ENCODE peak calls at places on chromosome X, in seven cellular contexts. M is HCT116, J is neural progenitor cell, S is OCI-LY7, P is GM23338, T is PC-3, B is hepatocyte. L is an unnamed sample.

GRCh38 chrX:105821471-105822081 is 763 bp upstream of the NRK start:
- DNase-seq in S (no peak), B (peak), P (peak), T (peak), J (peak), M (no peak), L (no peak)

GRCh38 chrX:8191022-8191421 is 20.0 kb upstream of the VCX2 start:
- DNase-seq in M (no peak), B (peak), T (peak), J (no peak), S (no peak), P (no peak), L (no peak)

GRCh38 chrX:54064564-54064963 is 20.3 kb upstream of the PHF8 start:
- DNase-seq in P (no peak), J (no peak), S (no peak), M (no peak), B (no peak), T (peak), L (no peak)

GRCh38 chrX:9312922-9313867 is 151.7 kb upstream of the TBL1X start:
- DNase-seq in P (peak), B (peak), M (peak), S (peak), J (no peak), T (peak), L (no peak)

GRCh38 chrX:72644946-72645345 is 69.2 kb downstream of the PHKA1 start:
- DNase-seq in T (no peak), B (no peak), P (no peak), M (no peak), S (no peak), J (no peak), L (no peak)

GRCh38 chrX:69277961-69278795 is 112.9 kb upstream of the PJA1 start:
- DNase-seq in J (peak), M (no peak), B (no peak), P (peak), T (no peak), S (no peak), L (no peak)

GRCh38 chrX:103369479-103369878 is 6.9 kb upstream of the BEX3 start:
- DNase-seq in T (no peak), J (no peak), M (no peak), S (no peak), P (no peak), B (no peak), L (no peak)

GRCh38 chrX:117990438-117990837 is 126.2 kb downstream of the KLHL13 start:
- DNase-seq in M (no peak), B (no peak), J (no peak), P (no peak), S (no peak), T (no peak), L (no peak)

DNA sequence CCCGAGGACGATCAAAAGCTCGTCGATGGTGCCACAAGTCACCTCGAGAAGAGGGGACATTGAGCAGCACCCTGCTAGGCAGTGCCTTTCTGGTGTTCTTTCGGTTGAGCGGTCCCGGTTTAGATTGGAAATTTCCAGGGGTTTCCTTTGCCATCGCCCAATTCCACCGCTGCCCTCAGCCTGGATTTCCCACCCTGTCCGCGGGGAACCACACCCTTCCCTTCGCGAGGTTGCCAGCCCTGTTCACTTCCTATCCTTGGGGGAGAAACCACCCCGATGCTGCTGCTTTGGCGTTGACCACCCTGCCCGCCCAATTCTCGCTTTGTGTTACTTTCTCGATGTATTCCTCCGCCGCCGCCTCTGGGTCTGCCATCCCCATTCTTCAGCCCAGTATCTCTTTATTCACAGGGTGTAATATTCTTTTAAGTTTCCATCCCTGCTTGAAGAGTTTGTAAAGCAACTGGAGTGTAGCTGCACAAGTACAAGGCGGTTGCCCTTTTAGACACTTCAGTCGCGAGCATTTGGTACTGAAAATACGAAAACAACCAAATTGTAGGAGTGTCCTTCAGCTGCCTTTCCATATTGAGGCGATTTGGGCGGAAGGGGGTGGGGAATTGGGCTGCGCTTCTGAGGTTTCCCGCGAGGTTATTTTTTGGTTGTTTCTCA is 1.1 kb downstream of the OGT start:
- DNase-seq in B (peak), J (peak), P (peak), T (peak), S (peak), M (no peak), L (peak)
- H2AFZ ChIP-seq in B (peak), J (no peak), P (no peak), T (no peak), S (no peak), M (no peak), L (no peak)

GRCh38 chrX:85031505-85031904 is 27.8 kb downstream of the APOOL start:
- DNase-seq in T (no peak), J (no peak), P (no peak), S (no peak), M (no peak), B (no peak), L (no peak)

DNA sequence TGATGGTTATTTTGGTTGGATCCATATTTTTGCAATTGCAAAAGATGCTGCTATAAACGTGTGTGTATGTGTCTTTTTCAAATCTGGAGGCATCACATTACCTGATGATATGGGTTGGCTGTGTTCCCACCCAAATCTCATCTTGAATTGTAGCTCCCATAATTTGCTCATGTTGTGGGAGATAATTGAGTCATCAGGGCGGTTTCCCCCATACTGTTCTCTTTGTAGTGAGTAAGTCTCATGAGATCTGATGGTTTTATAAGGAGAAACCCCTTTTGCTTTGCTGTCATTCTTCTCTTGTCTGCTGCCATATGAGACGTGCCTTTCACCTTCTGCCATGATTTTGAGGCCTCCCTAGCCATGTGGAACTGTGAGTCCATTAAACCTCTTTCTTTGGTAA is 33.4 kb downstream of the APOOL start:
- DNase-seq in B (no peak), P (no peak), J (no peak), M (no peak), S (no peak), T (no peak), L (no peak)
- TF ChIP-seq EZH2phosphoT487 in B (no peak), P (no peak), J (no peak), M (no peak), S (no peak), T (no peak), L (no peak)

DNA sequence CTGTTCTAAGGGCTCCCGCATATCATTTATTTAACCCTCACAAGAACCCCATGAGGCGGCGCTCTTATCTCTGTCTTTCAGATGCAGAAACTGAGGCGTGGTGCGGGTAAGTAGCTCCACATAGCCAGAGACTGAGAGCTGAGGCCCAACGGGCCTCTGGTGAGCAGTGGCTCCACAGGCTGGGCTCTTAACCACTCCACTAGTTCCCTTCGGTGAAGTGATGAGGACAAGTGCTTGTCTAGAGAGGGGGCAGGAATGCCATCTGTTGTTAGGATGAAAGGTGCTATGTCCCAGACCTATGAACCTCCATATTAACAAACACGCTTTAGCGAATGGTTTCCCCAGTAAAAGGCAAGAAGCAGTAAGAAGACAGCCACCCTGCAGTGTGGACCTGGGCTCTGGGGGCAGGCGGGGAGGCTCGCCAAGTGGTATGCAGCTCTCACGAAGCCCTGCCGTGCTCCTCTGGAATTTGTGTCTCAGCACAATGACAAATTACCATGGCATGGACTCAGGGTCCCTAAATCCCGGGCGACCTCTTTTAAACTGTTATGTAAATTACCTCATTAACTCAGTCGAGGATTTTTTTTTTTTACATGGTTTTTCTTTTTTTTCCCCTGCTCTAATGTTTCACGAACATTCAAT is 20.9 kb upstream of the S100G start:
- DNase-seq in M (no peak), B (no peak), J (peak), S (no peak), T (no peak), P (peak), L (no peak)
- H2AFZ ChIP-seq in M (no peak), B (no peak), J (no peak), S (no peak), T (no peak), P (no peak), L (no peak)

GRCh38 chrX:152900937-152901445 is 3.1 kb downstream of the ZNF185 start:
- DNase-seq in P (no peak), M (no peak), J (no peak), T (peak), S (no peak), B (no peak), L (peak)

GRCh38 chrX:152903589-152903988 is 5.7 kb downstream of the ZNF185 start:
- DNase-seq in J (no peak), T (no peak), P (no peak), M (no peak), S (no peak), B (no peak), L (no peak)

GRCh38 chrX:152902502-152902820 is 4.6 kb downstream of the ZNF185 start:
- DNase-seq in M (no peak), B (no peak), J (no peak), P (no peak), S (no peak), T (no peak), L (no peak)

GRCh38 chrX:152899874-152900719 is 2.2 kb downstream of the ZNF185 start:
- DNase-seq in P (no peak), B (no peak), T (no peak), J (no peak), S (no peak), M (no peak), L (no peak)

DNA sequence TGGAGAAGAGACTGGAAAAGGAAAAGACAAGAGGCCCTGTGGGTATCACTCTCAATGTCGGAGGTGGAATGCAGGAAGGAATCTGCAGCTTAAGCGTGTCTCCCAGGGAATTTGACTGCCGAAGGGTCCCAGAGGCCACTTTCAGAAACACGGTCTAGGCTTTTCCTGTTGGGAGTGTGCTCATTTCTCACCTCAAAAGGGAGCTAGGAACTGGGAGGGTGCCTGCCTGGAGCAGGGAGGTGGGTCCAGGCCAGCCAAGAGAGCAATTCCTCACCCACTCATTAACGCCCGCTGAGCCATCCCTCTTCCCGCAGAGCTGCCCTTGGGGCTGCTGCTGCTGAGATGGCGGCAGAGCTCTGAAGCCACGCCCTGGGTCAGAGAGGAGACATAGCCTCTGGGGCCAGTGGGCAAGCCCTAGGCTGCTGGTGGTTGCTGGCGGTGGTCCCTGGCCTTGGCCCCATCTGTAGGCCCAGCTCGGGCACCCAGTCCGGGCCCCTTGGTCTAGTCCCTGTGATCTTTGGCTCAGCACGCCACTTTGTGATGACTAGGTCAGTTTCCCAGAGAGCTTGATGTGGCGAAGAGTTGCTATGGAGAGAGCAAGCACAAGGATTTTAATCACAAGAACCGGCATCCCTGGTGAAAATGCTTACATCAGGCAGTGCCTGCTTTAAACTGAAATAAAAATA is 4.1 kb downstream of the ZNF185 start:
- DNase-seq in T (no peak), S (no peak), B (no peak), P (peak), M (no peak), J (peak), L (no peak)
- TF ChIP-seq EZH2phosphoT487 in T (no peak), S (no peak), B (no peak), P (no peak), M (no peak), J (no peak), L (no peak)

GRCh38 chrX:120725874-120726273 is 96.0 kb upstream of the C1GALT1C1 start:
- DNase-seq in J (no peak), S (no peak), P (no peak), B (no peak), T (no peak), M (no peak), L (no peak)

GRCh38 chrX:120727503-120727902 is 97.6 kb upstream of the C1GALT1C1 start:
- DNase-seq in S (peak), B (no peak), P (no peak), M (no peak), T (no peak), J (no peak), L (no peak)

GRCh38 chrX:120731386-120731785 is 101.5 kb upstream of the C1GALT1C1 start:
- DNase-seq in P (no peak), S (no peak), T (no peak), M (no peak), J (no peak), B (no peak), L (peak)

GRCh38 chrX:120726294-120726693 is 96.4 kb upstream of the C1GALT1C1 start:
- DNase-seq in T (no peak), S (peak), B (no peak), P (no peak), M (no peak), J (no peak), L (no peak)

DNA sequence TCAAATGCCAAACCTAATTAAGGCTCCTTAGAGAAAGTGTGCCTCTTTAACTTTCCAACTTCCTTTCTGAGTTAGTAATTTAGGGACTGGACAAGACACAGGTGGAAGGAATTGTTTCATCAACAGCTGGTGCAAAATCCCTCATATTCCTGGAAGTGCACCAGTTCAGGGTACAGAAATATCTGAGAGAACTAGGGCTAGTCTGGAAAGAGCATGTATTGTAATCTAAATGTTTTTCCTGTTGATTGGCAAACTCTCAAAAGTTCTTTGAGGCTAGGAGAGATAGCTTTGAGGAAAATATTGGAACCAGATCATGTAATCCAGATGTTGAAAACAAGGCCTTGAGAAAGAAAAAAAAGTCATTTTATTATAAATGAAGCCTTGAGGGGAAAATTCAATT is 98.1 kb upstream of the C1GALT1C1 start:
- DNase-seq in P (no peak), M (no peak), T (no peak), S (no peak), J (no peak), B (no peak), L (no peak)
- H2AFZ ChIP-seq in P (no peak), M (no peak), T (no peak), S (peak), J (no peak), B (no peak), L (no peak)